ENCODE peak calls at places on chromosomes 13 and 19, in four cellular contexts. M is K562, O is HepG2, H is WTC11. G is an unnamed sample.

GRCh38 chr13:19782049-19782726 is 557 bp downstream of the PSPC1 start:
- DNase-seq in M (peak; percentile 37), O (no peak), H (peak; percentile 39), G (peak; percentile 12)

GRCh38 chr19:13164370-13165090 is 14.3 kb downstream of the IER2 start:
- DNase-seq in H (peak; percentile 91), O (peak; percentile 89), M (peak; percentile 76), G (no peak)

GRCh38 chr19:45506991-45507863 is at the start of gene VASP:
- DNase-seq in M (peak; percentile 95), O (peak; percentile 73), H (peak; percentile 89), G (peak; percentile 94)

GRCh38 chr13:66154981-66155380 is 1075.2 kb downstream of the PCDH9 start:
- DNase-seq in O (no peak), H (no peak), M (no peak), G (no peak)

GRCh38 chr19:1027953-1028902 is 1.8 kb downstream of the CNN2 start:
- DNase-seq in M (peak; percentile 80), O (peak; percentile 83), H (peak; percentile 82), G (peak; percentile 68)

GRCh38 chr19:43489310-43489709 is 15.2 kb downstream of the PHLDB3 start:
- DNase-seq in M (no peak), O (no peak), H (no peak), G (no peak)

GRCh38 chr13:29195459-29195858 is 375.3 kb downstream of the MTUS2 start:
- DNase-seq in M (no peak), H (no peak), O (no peak), G (no peak)

GRCh38 chr13:21825186-21825585 is 154.3 kb downstream of the FGF9 start:
- DNase-seq in M (no peak), H (no peak), O (peak; percentile 54), G (no peak)

GRCh38 chr19:17471410-17472125 is 1.2 kb downstream of the SLC27A1 start:
- DNase-seq in H (no peak), O (no peak), M (no peak), G (no peak)

GRCh38 chr13:107553838-107554237 is 661.5 kb downstream of the LIG4 start:
- DNase-seq in H (no peak), O (no peak), M (no peak), G (no peak)

GRCh38 chr13:101527130-101527529 is 74.7 kb downstream of the ITGBL1 start:
- DNase-seq in H (no peak), M (no peak), O (no peak), G (no peak)

GRCh38 chr19:989381-990081 is 5.4 kb downstream of the WDR18 start:
- DNase-seq in O (no peak), M (no peak), H (peak; percentile 62), G (no peak)

GRCh38 chr19:55333870-55334269 is 5.8 kb upstream of the KMT5C start:
- DNase-seq in O (peak; percentile 91), M (no peak), H (no peak), G (no peak)

GRCh38 chr19:30557927-30558557 is 185.9 kb downstream of the ZNF536 start:
- DNase-seq in M (no peak), H (no peak), O (no peak), G (no peak)

GRCh38 chr19:42254083-42254849 is 662 bp downstream of the ERF start:
- DNase-seq in H (peak; percentile 80), M (peak; percentile 87), O (peak; percentile 76), G (peak; percentile 92)

GRCh38 chr19:42253245-42254082 is 1.5 kb downstream of the ERF start:
- DNase-seq in M (peak; percentile 78), H (peak; percentile 77), O (peak; percentile 59), G (peak; percentile 97)

GRCh38 chr19:42252365-42253244 is 2.3 kb downstream of the ERF start:
- DNase-seq in H (no peak), O (no peak), M (peak; percentile 57), G (peak; percentile 59)

GRCh38 chr19:42254850-42255765 is at the start of gene ERF:
- DNase-seq in H (peak; percentile 88), O (peak; percentile 74), M (peak; percentile 96), G (peak; percentile 98)

GRCh38 chr19:42255766-42256750 is 1.1 kb upstream of the ERF start:
- DNase-seq in M (peak; percentile 54), O (no peak), H (no peak), G (peak; percentile 80)
- TF ChIP-seq HMGXB4 in M (no peak), O (no peak), H (no peak), G (no peak)

GRCh38 chr13:42064259-42064658 is 15.8 kb downstream of the DGKH start:
- DNase-seq in O (no peak), H (no peak), M (no peak), G (no peak)
- TF ChIP-seq HMGXB4 in O (no peak), H (no peak), M (no peak), G (no peak)

GRCh38 chr19:35130761-35131720 is 3.8 kb downstream of the LGI4 start:
- DNase-seq in M (no peak), H (no peak), O (peak; percentile 43), G (no peak)
- TF ChIP-seq HMGXB4 in M (no peak), H (no peak), O (no peak), G (no peak)

GRCh38 chr19:10408511-10409291 is 5.4 kb upstream of the CDC37 start:
- DNase-seq in O (no peak), H (no peak), M (no peak), G (no peak)
- TF ChIP-seq HMGXB4 in O (no peak), H (no peak), M (no peak), G (no peak)